ENCODE peak calls at places on chromosomes 11 and 22, in eight cellular contexts. One of them, this sample, is unnamed.

GRCh38 chr22:30338802-30339201 is 12.1 kb upstream of the TBC1D10A start:
- DNase-seq in stomach: no peak
- DNase-seq in epithelial cell of esophagus: no peak
- DNase-seq in AG10803: no peak
- DNase-seq in cardiac fibroblast: no peak
- DNase-seq in H1: no peak
- DNase-seq in gastrocnemius medialis: no peak
- DNase-seq in coronary artery: no peak
- DNase-seq in this sample: no peak

GRCh38 chr11:38191101-38191500 is 1593.1 kb upstream of the RAG2 start:
- DNase-seq in stomach: no peak
- DNase-seq in epithelial cell of esophagus: no peak
- DNase-seq in AG10803: no peak
- DNase-seq in cardiac fibroblast: no peak
- DNase-seq in H1: no peak
- DNase-seq in gastrocnemius medialis: no peak
- DNase-seq in coronary artery: no peak
- DNase-seq in this sample: no peak

GRCh38 chr11:373716-374551 is 4.6 kb downstream of the B4GALNT4 start:
- DNase-seq in stomach: no peak
- DNase-seq in epithelial cell of esophagus: no peak
- DNase-seq in AG10803: no peak
- DNase-seq in cardiac fibroblast: no peak
- DNase-seq in H1: no peak
- DNase-seq in gastrocnemius medialis: no peak
- DNase-seq in coronary artery: no peak
- DNase-seq in this sample: peak

GRCh38 chr11:87399341-87399740 is 361.6 kb downstream of the TMEM135 start:
- DNase-seq in stomach: no peak
- DNase-seq in epithelial cell of esophagus: no peak
- DNase-seq in AG10803: no peak
- DNase-seq in cardiac fibroblast: no peak
- DNase-seq in H1: no peak
- DNase-seq in gastrocnemius medialis: no peak
- DNase-seq in coronary artery: no peak
- DNase-seq in this sample: no peak

GRCh38 chr11:92886243-92886905 is 83.1 kb upstream of the MTNR1B start:
- DNase-seq in stomach: no peak
- DNase-seq in epithelial cell of esophagus: peak
- DNase-seq in AG10803: peak
- DNase-seq in cardiac fibroblast: peak
- DNase-seq in H1: no peak
- DNase-seq in gastrocnemius medialis: no peak
- DNase-seq in coronary artery: no peak
- DNase-seq in this sample: peak

GRCh38 chr11:32400196-32400595 is 35.1 kb downstream of the WT1 start:
- DNase-seq in stomach: no peak
- DNase-seq in epithelial cell of esophagus: peak
- DNase-seq in AG10803: peak
- DNase-seq in cardiac fibroblast: peak
- DNase-seq in H1: peak
- DNase-seq in gastrocnemius medialis: no peak
- DNase-seq in coronary artery: no peak
- DNase-seq in this sample: no peak

GRCh38 chr11:69867076-69868002 is 48.1 kb upstream of the FGF3 start:
- DNase-seq in stomach: no peak
- DNase-seq in epithelial cell of esophagus: no peak
- DNase-seq in AG10803: peak
- DNase-seq in cardiac fibroblast: peak
- DNase-seq in H1: no peak
- DNase-seq in gastrocnemius medialis: no peak
- DNase-seq in coronary artery: peak
- DNase-seq in this sample: no peak

GRCh38 chr11:133040289-133040893 is 491.9 kb downstream of the OPCML start:
- DNase-seq in stomach: no peak
- DNase-seq in epithelial cell of esophagus: peak
- DNase-seq in AG10803: peak
- DNase-seq in cardiac fibroblast: no peak
- DNase-seq in H1: peak
- DNase-seq in gastrocnemius medialis: no peak
- DNase-seq in coronary artery: no peak
- DNase-seq in this sample: no peak

GRCh38 chr11:133920109-133920990 is 36.4 kb downstream of the IGSF9B start:
- DNase-seq in stomach: no peak
- DNase-seq in epithelial cell of esophagus: no peak
- DNase-seq in AG10803: no peak
- DNase-seq in cardiac fibroblast: no peak
- DNase-seq in H1: no peak
- DNase-seq in gastrocnemius medialis: no peak
- DNase-seq in coronary artery: no peak
- DNase-seq in this sample: no peak

GRCh38 chr11:96112192-96113099 is 188.5 kb upstream of the MTMR2 start:
- DNase-seq in stomach: no peak
- DNase-seq in epithelial cell of esophagus: no peak
- DNase-seq in AG10803: no peak
- DNase-seq in cardiac fibroblast: peak
- DNase-seq in H1: no peak
- DNase-seq in gastrocnemius medialis: no peak
- DNase-seq in coronary artery: no peak
- DNase-seq in this sample: no peak

GRCh38 chr11:97739892-97740782 is 1280.6 kb upstream of the CNTN5 start:
- DNase-seq in stomach: no peak
- DNase-seq in epithelial cell of esophagus: peak
- DNase-seq in AG10803: no peak
- DNase-seq in cardiac fibroblast: peak
- DNase-seq in H1: no peak
- DNase-seq in gastrocnemius medialis: no peak
- DNase-seq in coronary artery: no peak
- DNase-seq in this sample: no peak

GRCh38 chr11:63237413-63237812 is 6.0 kb downstream of the SLC22A25 start:
- DNase-seq in stomach: no peak
- DNase-seq in epithelial cell of esophagus: no peak
- DNase-seq in AG10803: no peak
- DNase-seq in cardiac fibroblast: no peak
- DNase-seq in H1: no peak
- DNase-seq in gastrocnemius medialis: no peak
- DNase-seq in coronary artery: no peak
- DNase-seq in this sample: no peak

GRCh38 chr11:76083563-76084451 is 122.5 kb downstream of the WNT11 start:
- DNase-seq in stomach: no peak
- DNase-seq in epithelial cell of esophagus: no peak
- DNase-seq in AG10803: no peak
- DNase-seq in cardiac fibroblast: peak
- DNase-seq in H1: no peak
- DNase-seq in gastrocnemius medialis: no peak
- DNase-seq in coronary artery: no peak
- DNase-seq in this sample: no peak

GRCh38 chr11:90234977-90235376 is 12.1 kb upstream of the CHORDC1 start:
- DNase-seq in stomach: no peak
- DNase-seq in epithelial cell of esophagus: no peak
- DNase-seq in AG10803: no peak
- DNase-seq in cardiac fibroblast: no peak
- DNase-seq in H1: no peak
- DNase-seq in gastrocnemius medialis: no peak
- DNase-seq in coronary artery: no peak
- DNase-seq in this sample: no peak

GRCh38 chr11:134270250-134270714 is 5.9 kb upstream of the GLB1L3 start:
- DNase-seq in stomach: no peak
- DNase-seq in epithelial cell of esophagus: peak
- DNase-seq in AG10803: peak
- DNase-seq in cardiac fibroblast: peak
- DNase-seq in H1: no peak
- DNase-seq in gastrocnemius medialis: no peak
- DNase-seq in coronary artery: no peak
- DNase-seq in this sample: no peak

GRCh38 chr22:46738961-46739870 is 1.2 kb upstream of the CERK start:
- DNase-seq in stomach: peak
- DNase-seq in epithelial cell of esophagus: peak
- DNase-seq in AG10803: peak
- DNase-seq in cardiac fibroblast: peak
- DNase-seq in H1: no peak
- DNase-seq in gastrocnemius medialis: peak
- DNase-seq in coronary artery: no peak
- DNase-seq in this sample: peak

GRCh38 chr11:13983081-13983751 is 20.7 kb downstream of the SPON1 start:
- DNase-seq in stomach: no peak
- DNase-seq in epithelial cell of esophagus: no peak
- DNase-seq in AG10803: peak
- DNase-seq in cardiac fibroblast: no peak
- DNase-seq in H1: no peak
- DNase-seq in gastrocnemius medialis: no peak
- DNase-seq in coronary artery: no peak
- DNase-seq in this sample: no peak

GRCh38 chr11:130897262-130898182 is 18.8 kb downstream of the SNX19 start:
- DNase-seq in stomach: peak
- DNase-seq in epithelial cell of esophagus: peak
- DNase-seq in AG10803: peak
- DNase-seq in cardiac fibroblast: peak
- DNase-seq in H1: no peak
- DNase-seq in gastrocnemius medialis: no peak
- DNase-seq in coronary artery: peak
- DNase-seq in this sample: no peak

GRCh38 chr11:26719289-26719688 is 2.6 kb downstream of the SLC5A12 start:
- DNase-seq in stomach: no peak
- DNase-seq in epithelial cell of esophagus: no peak
- DNase-seq in AG10803: no peak
- DNase-seq in cardiac fibroblast: no peak
- DNase-seq in H1: no peak
- DNase-seq in gastrocnemius medialis: no peak
- DNase-seq in coronary artery: no peak
- DNase-seq in this sample: no peak

GRCh38 chr11:126391970-126392637 is 36.6 kb downstream of the ST3GAL4 start:
- DNase-seq in stomach: no peak
- DNase-seq in epithelial cell of esophagus: peak
- DNase-seq in AG10803: no peak
- DNase-seq in cardiac fibroblast: no peak
- DNase-seq in H1: no peak
- DNase-seq in gastrocnemius medialis: no peak
- DNase-seq in coronary artery: no peak
- DNase-seq in this sample: no peak
- TF ChIP-seq CTCF in stomach: no peak
- TF ChIP-seq CTCF in epithelial cell of esophagus: no peak
- TF ChIP-seq CTCF in AG10803: no peak
- TF ChIP-seq CTCF in cardiac fibroblast: peak
- TF ChIP-seq CTCF in H1: peak
- TF ChIP-seq CTCF in gastrocnemius medialis: no peak
- TF ChIP-seq CTCF in coronary artery: no peak
- TF ChIP-seq CTCF in this sample: no peak

DNA sequence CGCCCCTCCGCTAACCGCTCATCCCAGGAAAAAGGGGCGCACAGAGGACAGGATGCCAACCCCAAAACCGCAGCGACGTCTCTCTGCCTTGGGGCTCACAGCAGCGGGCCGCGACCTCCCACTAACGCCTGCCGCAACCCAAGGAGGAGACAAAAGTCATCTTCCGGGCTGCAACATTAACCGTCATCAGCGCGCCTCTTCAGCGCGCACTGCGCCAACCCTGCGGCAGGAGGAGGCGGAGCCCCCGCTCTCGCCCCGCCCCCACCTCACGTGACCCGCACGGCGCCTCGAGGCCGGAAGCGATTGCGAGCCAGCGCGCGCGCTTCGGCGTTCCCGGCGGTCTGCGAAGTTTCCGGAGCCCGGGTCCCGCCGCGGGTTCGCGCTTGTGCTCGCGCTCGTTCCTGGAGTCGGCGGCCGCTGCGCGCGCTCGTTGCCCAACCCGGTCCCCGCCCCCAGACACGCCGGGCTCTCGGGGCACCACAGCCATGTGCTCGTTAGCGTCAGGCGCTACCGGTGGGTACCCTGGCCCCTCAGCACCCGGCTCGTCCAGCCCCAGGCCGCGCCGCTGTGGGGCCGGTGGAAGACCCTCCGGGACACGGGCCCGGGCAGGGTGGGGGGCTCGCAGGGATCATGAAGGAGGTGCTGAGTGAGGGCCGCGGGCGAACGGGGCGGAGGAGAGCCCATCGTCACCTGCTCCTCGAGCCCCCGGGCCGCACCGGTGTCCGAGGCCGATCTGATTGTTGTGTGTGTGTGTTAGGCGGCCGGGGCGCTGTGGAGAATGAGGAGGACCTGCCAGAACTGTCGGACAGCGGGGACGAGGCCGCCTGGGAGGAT is at the start of gene PRMT3:
- DNase-seq in stomach: peak
- DNase-seq in epithelial cell of esophagus: peak
- DNase-seq in AG10803: peak
- DNase-seq in cardiac fibroblast: peak
- DNase-seq in H1: peak
- DNase-seq in gastrocnemius medialis: peak
- DNase-seq in coronary artery: peak
- DNase-seq in this sample: peak
- TF ChIP-seq CTCF in stomach: no peak
- TF ChIP-seq CTCF in epithelial cell of esophagus: no peak
- TF ChIP-seq CTCF in AG10803: no peak
- TF ChIP-seq CTCF in cardiac fibroblast: no peak
- TF ChIP-seq CTCF in H1: no peak
- TF ChIP-seq CTCF in gastrocnemius medialis: peak
- TF ChIP-seq CTCF in coronary artery: peak
- TF ChIP-seq CTCF in this sample: no peak

DNA sequence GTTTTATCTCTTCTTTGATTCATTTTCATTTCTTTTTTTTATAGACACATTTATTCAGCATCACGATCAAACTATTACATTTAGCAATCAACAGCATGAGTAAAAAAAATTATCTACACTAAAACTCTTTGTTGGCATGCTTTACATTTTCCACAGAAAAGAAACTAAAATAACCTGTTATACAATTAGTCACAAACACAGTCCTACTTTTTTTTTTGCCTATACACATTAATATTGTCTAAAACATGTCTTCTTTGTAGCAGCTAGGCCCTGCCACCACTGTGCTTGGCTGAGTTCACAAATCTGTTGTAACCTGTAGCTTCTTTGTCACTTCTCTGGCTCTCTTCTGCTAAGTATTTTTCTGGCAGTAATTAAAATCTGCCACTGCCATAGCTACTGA is 117.0 kb downstream of the STIM1 start:
- DNase-seq in stomach: no peak
- DNase-seq in epithelial cell of esophagus: peak
- DNase-seq in AG10803: no peak
- DNase-seq in cardiac fibroblast: no peak
- DNase-seq in H1: no peak
- DNase-seq in gastrocnemius medialis: no peak
- DNase-seq in coronary artery: no peak
- DNase-seq in this sample: no peak
- TF ChIP-seq CTCF in stomach: no peak
- TF ChIP-seq CTCF in epithelial cell of esophagus: no peak
- TF ChIP-seq CTCF in AG10803: no peak
- TF ChIP-seq CTCF in cardiac fibroblast: no peak
- TF ChIP-seq CTCF in H1: no peak
- TF ChIP-seq CTCF in gastrocnemius medialis: no peak
- TF ChIP-seq CTCF in coronary artery: no peak
- TF ChIP-seq CTCF in this sample: no peak

DNA sequence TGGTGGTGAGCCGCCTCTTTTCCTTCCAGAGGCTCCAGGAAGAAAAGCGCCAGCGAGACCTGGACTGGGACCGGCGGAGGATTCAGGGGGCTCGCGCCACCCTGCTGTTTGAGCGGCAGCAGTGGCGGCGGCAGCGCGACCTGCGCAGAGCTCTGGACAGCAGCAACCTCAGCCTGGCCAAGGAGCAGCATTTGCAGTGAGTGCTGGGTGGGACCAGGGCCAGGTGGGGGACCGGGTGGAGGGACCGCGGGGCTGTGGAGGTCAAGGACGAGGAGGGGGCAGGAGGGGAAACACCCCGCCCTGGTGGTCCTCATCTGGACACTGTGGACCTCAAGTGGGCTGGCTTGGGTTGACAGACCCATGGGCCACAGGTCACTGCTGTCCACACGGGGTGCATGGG is 17.4 kb downstream of the RIBC2 start:
- DNase-seq in stomach: no peak
- DNase-seq in epithelial cell of esophagus: no peak
- DNase-seq in AG10803: no peak
- DNase-seq in cardiac fibroblast: no peak
- DNase-seq in H1: no peak
- DNase-seq in gastrocnemius medialis: no peak
- DNase-seq in coronary artery: no peak
- DNase-seq in this sample: no peak
- TF ChIP-seq CTCF in stomach: no peak
- TF ChIP-seq CTCF in epithelial cell of esophagus: no peak
- TF ChIP-seq CTCF in AG10803: no peak
- TF ChIP-seq CTCF in cardiac fibroblast: no peak
- TF ChIP-seq CTCF in H1: no peak
- TF ChIP-seq CTCF in gastrocnemius medialis: no peak
- TF ChIP-seq CTCF in coronary artery: no peak
- TF ChIP-seq CTCF in this sample: no peak